ENCODE peak calls at places on chromosomes 6 and 20, in four cellular contexts. K is Peyer's patch, G is body of pancreas, Q is ovary. U is an unnamed sample. For H3K4me1, the result is how much of the 10 kb centered on the place peaks cover.

GRCh38 chr20:53954734-53955658 is 115.4 kb downstream of the BCAS1 start:
- DNase-seq in Q (no peak), G (no peak), K (no peak), U (no peak)

GRCh38 chr20:62066339-62066982 is 780 bp upstream of the TAF4 start:
- DNase-seq in G (peak), Q (peak), K (peak), U (peak)

GRCh38 chr6:153537422-153537821 is 406.3 kb upstream of the RGS17 start:
- DNase-seq in G (no peak), Q (no peak), K (no peak), U (no peak)

GRCh38 chr6:144929262-144929661 is 644.1 kb downstream of the UTRN start:
- DNase-seq in Q (no peak), K (no peak), G (no peak), U (no peak)

GRCh38 chr6:1987640-1988039 is 257.8 kb downstream of the GMDS start:
- DNase-seq in Q (no peak), G (no peak), K (no peak), U (no peak)

GRCh38 chr20:18323705-18324104 is 35.4 kb downstream of the ZNF133 start:
- DNase-seq in K (no peak), G (no peak), Q (no peak), U (no peak)

GRCh38 chr6:130717657-130718056 is 109.5 kb upstream of the SMLR1 start:
- DNase-seq in Q (no peak), K (no peak), G (no peak), U (no peak)

GRCh38 chr6:95431637-95432228 is 145.6 kb upstream of the MANEA start:
- DNase-seq in K (no peak), Q (peak), G (peak), U (peak)

GRCh38 chr20:5886788-5887187 is 63.5 kb downstream of the TRMT6 start:
- DNase-seq in G (peak), K (no peak), Q (no peak), U (no peak)

GRCh38 chr6:137389150-137389664 is 105.0 kb downstream of the OLIG3 start:
- DNase-seq in G (no peak), K (peak), Q (no peak), U (no peak)

DNA sequence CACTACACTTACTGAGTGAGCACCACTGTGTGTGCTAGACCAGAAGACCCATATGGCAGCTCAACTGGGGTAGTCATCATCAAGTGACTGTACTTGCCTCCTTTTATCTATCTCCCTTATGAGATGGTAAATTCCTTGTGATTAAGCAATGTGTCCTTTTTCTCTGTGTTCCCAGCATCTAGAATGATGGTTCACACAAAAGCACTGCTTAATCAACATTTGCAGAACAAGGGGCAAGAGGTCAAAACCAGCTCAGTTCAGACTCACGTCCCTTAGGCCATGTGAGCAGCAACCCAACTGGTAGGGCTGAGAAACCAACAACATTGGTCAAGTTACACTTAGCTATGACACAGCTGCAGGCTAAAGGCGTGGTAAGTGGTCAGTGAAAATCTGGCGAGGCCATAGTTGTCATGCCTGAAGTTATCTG is 10.0 kb downstream of the TRAM2 start:
- DNase-seq in K (no peak), G (no peak), Q (no peak), U (no peak)
- H3K4me3 ChIP-seq in K (no peak), G (no peak), Q (no peak), U (no peak)

GRCh38 chr20:36099106-36099505 is 55.4 kb upstream of the EPB41L1 start:
- DNase-seq in Q (no peak), G (no peak), K (no peak), U (no peak)
- H3K4me1 ChIP-seq in Q (under half), G (half or more), K (under half), U (under half)

GRCh38 chr6:27591660-27592059 is 118.8 kb upstream of the ZNF184 start:
- DNase-seq in G (no peak), K (no peak), Q (no peak), U (no peak)
- H3K4me3 ChIP-seq in G (no peak), K (no peak), Q (no peak), U (no peak)

GRCh38 chr20:64056639-64056888 is 6.4 kb upstream of the TCEA2 start:
- DNase-seq in K (no peak), G (no peak), Q (no peak), U (no peak)

GRCh38 chr20:64055893-64056638 is 6.6 kb upstream of the SOX18 start:
- DNase-seq in K (no peak), G (no peak), Q (no peak), U (peak)

GRCh38 chr20:64056889-64057627 is 5.9 kb upstream of the TCEA2 start:
- DNase-seq in G (no peak), K (no peak), Q (no peak), U (no peak)

GRCh38 chr20:64053841-64054661 is 4.6 kb upstream of the SOX18 start:
- DNase-seq in K (no peak), Q (no peak), G (peak), U (no peak)

GRCh38 chr20:64055396-64055892 is 6.0 kb upstream of the SOX18 start:
- DNase-seq in K (no peak), Q (no peak), G (no peak), U (no peak)
- H3K4me1 ChIP-seq in K (under half), Q (under half), G (under half), U (under half)

GRCh38 chr20:33681728-33682353 is 4.3 kb downstream of the E2F1 start:
- DNase-seq in Q (no peak), G (no peak), K (no peak), U (no peak)

GRCh38 chr20:33679758-33680485 is 5.7 kb upstream of the NECAB3 start:
- DNase-seq in K (peak), G (no peak), Q (peak), U (no peak)

GRCh38 chr20:33680681-33681080 is 5.5 kb downstream of the E2F1 start:
- DNase-seq in K (no peak), G (no peak), Q (no peak), U (no peak)

GRCh38 chr20:33677991-33678431 is 3.8 kb upstream of the NECAB3 start:
- DNase-seq in G (no peak), Q (peak), K (no peak), U (peak)

DNA sequence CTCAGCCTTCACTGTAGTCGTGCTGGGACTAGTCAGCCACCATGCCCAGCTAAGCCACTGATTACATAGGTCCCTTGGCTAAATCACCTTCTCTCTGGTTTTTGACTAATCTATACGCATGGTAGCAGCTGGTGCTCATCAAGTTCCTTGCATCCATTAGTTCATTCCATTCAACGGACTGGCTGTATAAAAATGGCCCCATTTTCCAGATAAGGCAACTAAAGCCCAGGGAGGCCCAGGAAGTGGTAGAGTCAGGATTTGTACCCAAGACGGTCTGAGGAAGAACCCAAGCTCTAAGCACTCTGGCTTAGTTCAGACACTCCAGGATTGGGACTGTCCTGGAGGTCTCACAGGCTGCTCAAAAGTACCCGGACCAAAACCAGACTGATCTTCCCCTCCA is 4.9 kb downstream of the E2F1 start:
- DNase-seq in G (no peak), Q (no peak), K (no peak), U (no peak)
- H3K4me3 ChIP-seq in G (no peak), Q (no peak), K (no peak), U (no peak)